ENCODE peak calls at places on chromosomes 1 and 21, in four cellular contexts. N, P, H and B are unnamed samples.

GRCh38 chr1:6183520-6183989 is 3.4 kb upstream of the CHD5 start:
- DNase-seq in N (no peak), P (no peak), H (peak), B (peak)

GRCh38 chr1:194209920-194210319 is 1023.5 kb upstream of the B3GALT2 start:
- DNase-seq in N (no peak), P (no peak), H (no peak), B (no peak)

GRCh38 chr21:30613836-30614235 is at the start of gene KRTAP6-1:
- DNase-seq in N (no peak), P (no peak), H (no peak), B (no peak)

GRCh38 chr1:234841710-234842231 is 231.8 kb upstream of the IRF2BP2 start:
- DNase-seq in N (no peak), P (no peak), H (no peak), B (peak)

GRCh38 chr1:92087542-92087941 is 7.4 kb downstream of the BTBD8 start:
- DNase-seq in N (no peak), P (no peak), H (no peak), B (no peak)

GRCh38 chr1:42145726-42146125 is 7.5 kb upstream of the GUCA2B start:
- DNase-seq in N (peak), P (no peak), H (no peak), B (no peak)

GRCh38 chr1:235583511-235584001 is 66.0 kb downstream of the GNG4 start:
- DNase-seq in N (no peak), P (no peak), H (no peak), B (no peak)

GRCh38 chr1:56586502-56586901 is 7.1 kb upstream of the PLPP3 start:
- DNase-seq in N (no peak), P (no peak), H (no peak), B (no peak)

GRCh38 chr1:99650773-99651437 is 5.0 kb downstream of the PALMD start:
- DNase-seq in N (no peak), P (no peak), H (peak), B (no peak)

GRCh38 chr1:99725996-99726395 is 40.4 kb downstream of the FRRS1 start:
- DNase-seq in N (no peak), P (no peak), H (peak), B (no peak)

GRCh38 chr1:179818743-179819173 is 58.8 kb downstream of the TOR1AIP2 start:
- DNase-seq in N (no peak), P (no peak), H (no peak), B (peak)

GRCh38 chr1:30852026-30852425 is 56.5 kb downstream of the SDC3 start:
- DNase-seq in N (no peak), P (no peak), H (no peak), B (peak)

DNA sequence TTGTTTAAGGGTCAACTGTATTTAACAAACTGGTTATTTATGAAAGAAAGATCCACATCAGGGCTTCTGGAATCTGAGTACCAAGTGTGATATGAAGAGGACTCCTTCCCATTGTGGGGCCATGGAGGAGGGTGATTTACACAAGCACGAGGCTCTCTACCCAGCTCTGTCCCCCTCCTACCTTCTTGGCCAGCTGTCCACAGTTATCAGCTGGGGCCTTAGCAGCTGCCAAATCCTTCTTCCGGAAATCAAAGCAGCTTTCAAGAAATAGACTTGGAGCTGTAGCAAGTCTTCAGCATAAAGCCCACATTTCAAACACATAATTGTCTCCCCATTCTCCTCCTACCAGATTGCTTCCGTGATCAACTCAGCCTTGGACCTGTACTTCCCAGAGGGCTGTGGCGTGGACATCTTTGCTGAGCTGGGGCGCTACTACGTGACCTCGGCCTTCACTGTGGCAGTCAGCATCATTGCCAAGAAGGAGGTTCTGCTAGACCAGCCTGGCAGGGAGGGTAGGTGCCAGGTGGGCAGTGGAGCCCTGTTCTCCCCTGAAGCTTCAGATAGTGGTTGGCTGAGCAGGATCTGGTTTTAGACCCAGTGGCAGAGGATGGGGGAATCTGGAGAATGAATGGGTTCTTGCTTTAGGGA is 15.5 kb downstream of the AZIN2 start:
- DNase-seq in N (no peak), P (no peak), H (no peak), B (peak)
- H2BK15ac ChIP-seq in N (no peak), P (no peak), H (no peak), B (peak)

DNA sequence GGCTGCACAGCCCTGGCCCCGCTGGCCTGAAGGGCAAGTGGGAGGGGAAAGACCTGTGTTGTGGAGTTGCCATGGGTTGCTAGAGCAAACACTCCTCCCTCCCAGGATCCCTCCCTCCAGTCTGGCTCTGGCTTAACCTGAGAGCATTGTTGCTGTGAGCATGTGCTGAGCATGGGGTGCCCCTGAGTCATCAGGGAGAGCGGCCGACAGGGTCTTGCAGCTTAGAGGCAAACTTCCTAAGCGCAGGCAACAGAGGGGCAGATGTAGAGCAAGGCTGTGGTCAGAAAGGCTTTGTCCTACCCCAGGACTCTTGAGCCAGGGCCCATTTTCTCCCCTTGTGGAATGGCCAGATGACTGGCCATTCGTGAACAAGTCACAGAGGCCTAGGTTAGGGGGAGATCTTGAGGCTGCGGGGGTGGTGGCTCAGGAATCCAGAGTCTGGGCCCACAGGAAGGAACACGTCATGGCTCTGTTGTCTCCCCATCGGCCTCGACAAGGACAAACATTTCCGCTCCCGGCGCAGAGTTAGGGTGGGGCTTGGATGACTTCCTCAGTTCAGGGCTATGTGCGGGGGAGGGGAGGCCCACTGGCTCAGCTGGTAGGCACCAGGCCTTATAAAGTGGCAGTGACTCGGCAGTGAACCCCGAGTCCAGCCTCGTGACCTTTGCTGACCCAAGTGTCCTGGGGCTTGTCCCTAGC is 362 bp upstream of the DYNLT4 start:
- DNase-seq in N (no peak), P (peak), H (peak), B (peak)
- H2BK15ac ChIP-seq in N (peak), P (peak), H (no peak), B (peak)

GRCh38 chr1:182410138-182410537 is 9.7 kb upstream of the TEDDM1 start:
- DNase-seq in N (no peak), P (no peak), H (no peak), B (no peak)

GRCh38 chr1:182410620-182411273 is 10.3 kb upstream of the TEDDM1 start:
- DNase-seq in N (no peak), P (no peak), H (no peak), B (no peak)

GRCh38 chr1:182413969-182414368 is 13.5 kb upstream of the TEDDM1 start:
- DNase-seq in N (no peak), P (no peak), H (no peak), B (no peak)

GRCh38 chr1:182415789-182416188 is 15.3 kb upstream of the TEDDM1 start:
- DNase-seq in N (no peak), P (no peak), H (no peak), B (no peak)

DNA sequence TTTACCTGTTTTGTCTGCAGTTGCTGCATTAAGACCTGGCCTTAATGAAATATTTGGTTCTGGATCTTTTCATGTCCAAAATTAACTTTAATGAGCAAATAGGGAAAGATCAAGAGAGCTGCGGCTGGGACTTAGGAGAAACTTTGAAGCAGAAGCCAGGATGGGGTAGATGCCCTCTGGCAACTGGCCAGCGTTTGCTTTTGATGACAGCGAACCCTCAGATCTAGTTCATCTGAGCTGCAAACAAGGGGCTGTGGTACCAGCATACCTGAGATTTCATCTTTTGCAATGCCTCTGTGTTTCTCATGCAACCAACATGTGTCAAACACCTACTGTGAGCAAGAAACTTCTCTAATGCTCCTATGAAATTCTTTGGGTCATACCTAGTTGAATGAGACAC is 13.0 kb upstream of the TEDDM1 start:
- DNase-seq in N (no peak), P (no peak), H (no peak), B (no peak)
- H2BK15ac ChIP-seq in N (no peak), P (no peak), H (no peak), B (no peak)

GRCh38 chr1:221748981-221749380 is 7.1 kb upstream of the DUSP10 start:
- DNase-seq in N (no peak), P (no peak), H (no peak), B (no peak)
- H2BK15ac ChIP-seq in N (no peak), P (no peak), H (no peak), B (peak)

GRCh38 chr1:27645071-27645415 is 10.1 kb upstream of the FGR start:
- DNase-seq in N (no peak), P (no peak), H (no peak), B (no peak)
- H2BK15ac ChIP-seq in N (no peak), P (peak), H (no peak), B (no peak)

DNA sequence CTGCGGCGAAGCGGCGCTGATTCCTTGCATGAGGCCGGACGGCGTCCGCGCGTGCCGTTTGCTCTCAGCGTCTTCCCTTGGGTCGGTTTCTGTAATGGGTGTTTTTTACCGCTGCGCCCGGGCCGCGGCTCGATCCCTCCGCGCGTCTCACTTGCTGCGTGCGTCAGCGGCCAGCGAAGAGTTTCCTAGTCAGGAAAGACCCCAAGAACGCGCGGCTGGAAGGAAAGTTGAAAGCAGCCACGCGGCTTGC is 159.9 kb downstream of the RUNX1 start:
- DNase-seq in N (no peak), P (no peak), H (peak), B (peak)
- H2BK15ac ChIP-seq in N (no peak), P (no peak), H (no peak), B (no peak)

GRCh38 chr1:239947789-239948188 is 143.9 kb upstream of the FMN2 start:
- DNase-seq in N (no peak), P (no peak), H (no peak), B (peak)

GRCh38 chr1:239952348-239953307 is 139.1 kb upstream of the FMN2 start:
- DNase-seq in N (peak), P (no peak), H (peak), B (no peak)

GRCh38 chr1:239955431-239955830 is 136.3 kb upstream of the FMN2 start:
- DNase-seq in N (no peak), P (no peak), H (no peak), B (no peak)

GRCh38 chr1:239954836-239955235 is 136.8 kb upstream of the FMN2 start:
- DNase-seq in N (no peak), P (no peak), H (no peak), B (no peak)

DNA sequence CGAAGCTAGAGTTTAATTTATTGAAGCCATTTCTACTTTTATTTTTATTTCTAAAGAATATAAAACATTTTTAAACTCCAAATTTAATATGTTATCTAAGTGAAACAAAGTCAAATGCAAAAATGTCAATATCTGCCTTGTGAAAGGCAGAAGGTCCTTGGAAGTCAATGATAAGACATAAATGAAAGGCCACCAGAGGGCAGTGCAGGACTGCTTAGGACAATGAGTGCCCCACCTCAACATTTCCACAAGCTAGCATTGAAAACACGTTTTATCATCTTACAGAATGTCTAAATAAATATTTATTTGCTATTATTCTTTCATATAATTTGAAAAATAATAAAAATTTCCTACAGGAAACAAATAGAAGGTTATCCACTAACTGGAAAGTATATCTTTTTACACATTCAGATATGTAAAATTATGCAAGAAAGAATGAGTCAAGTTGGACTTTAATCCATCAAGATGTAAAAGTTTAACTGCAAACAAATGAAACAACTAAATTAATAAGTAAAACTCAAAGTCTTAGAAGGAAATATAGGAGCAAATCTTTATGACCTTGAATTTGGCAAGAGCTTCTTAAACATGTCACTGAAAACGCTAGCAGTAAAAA is 140.1 kb upstream of the FMN2 start:
- DNase-seq in N (peak), P (peak), H (peak), B (peak)
- H2BK15ac ChIP-seq in N (no peak), P (no peak), H (no peak), B (no peak)

GRCh38 chr1:37697090-37697489 is 4.8 kb downstream of the CDCA8 start:
- DNase-seq in N (no peak), P (no peak), H (no peak), B (no peak)

GRCh38 chr1:37691497-37692077 is 729 bp upstream of the CDCA8 start:
- DNase-seq in N (no peak), P (no peak), H (peak), B (peak)

GRCh38 chr1:37692834-37693175 is 489 bp downstream of the CDCA8 start:
- DNase-seq in N (no peak), P (no peak), H (no peak), B (no peak)

GRCh38 chr1:37697737-37698136 is 5.4 kb downstream of the CDCA8 start:
- DNase-seq in N (no peak), P (no peak), H (no peak), B (no peak)

DNA sequence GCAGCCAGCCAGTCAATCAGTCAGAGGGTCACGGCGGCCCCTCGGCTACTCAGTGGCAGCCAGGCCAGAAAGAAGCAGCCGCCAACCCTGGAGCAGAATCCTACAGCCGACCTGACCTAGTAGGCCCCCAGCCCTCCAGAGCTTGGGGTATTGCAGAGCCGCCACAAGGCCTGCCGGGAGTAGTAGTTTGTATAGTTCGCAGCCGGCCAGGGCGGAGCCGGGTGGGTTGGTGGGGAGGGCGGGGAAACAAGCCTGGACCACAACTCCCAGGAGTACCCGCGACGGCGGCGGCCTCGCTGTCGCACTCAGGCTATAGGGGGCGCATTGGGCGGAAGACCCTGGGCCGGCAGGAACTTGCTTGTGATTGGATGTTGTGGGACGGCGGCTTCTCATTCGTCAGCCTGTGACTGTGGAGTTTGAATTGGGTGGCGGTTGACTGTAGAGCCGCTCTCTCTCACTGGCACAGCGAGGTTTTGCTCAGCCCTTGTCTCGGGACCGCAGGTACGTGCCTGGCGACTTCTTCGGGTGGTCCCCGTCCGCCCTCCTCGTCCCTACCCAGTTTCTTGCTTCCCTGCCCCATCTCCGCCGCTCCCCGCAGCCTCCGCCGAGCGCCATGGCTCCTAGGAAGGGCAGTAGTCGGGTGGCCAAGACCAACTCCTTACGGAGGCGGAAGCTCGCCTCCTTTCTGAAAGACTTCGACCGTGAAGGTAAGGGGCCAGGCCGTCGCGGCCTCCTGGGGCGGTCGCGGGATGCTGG is at the start of gene CDCA8:
- DNase-seq in N (peak), P (peak), H (peak), B (peak)
- H2BK15ac ChIP-seq in N (peak), P (peak), H (no peak), B (no peak)

GRCh38 chr1:26035203-26035958 is 10.5 kb downstream of the SLC30A2 start:
- DNase-seq in N (peak), P (peak), H (peak), B (peak)
- H2BK15ac ChIP-seq in N (no peak), P (peak), H (no peak), B (no peak)

DNA sequence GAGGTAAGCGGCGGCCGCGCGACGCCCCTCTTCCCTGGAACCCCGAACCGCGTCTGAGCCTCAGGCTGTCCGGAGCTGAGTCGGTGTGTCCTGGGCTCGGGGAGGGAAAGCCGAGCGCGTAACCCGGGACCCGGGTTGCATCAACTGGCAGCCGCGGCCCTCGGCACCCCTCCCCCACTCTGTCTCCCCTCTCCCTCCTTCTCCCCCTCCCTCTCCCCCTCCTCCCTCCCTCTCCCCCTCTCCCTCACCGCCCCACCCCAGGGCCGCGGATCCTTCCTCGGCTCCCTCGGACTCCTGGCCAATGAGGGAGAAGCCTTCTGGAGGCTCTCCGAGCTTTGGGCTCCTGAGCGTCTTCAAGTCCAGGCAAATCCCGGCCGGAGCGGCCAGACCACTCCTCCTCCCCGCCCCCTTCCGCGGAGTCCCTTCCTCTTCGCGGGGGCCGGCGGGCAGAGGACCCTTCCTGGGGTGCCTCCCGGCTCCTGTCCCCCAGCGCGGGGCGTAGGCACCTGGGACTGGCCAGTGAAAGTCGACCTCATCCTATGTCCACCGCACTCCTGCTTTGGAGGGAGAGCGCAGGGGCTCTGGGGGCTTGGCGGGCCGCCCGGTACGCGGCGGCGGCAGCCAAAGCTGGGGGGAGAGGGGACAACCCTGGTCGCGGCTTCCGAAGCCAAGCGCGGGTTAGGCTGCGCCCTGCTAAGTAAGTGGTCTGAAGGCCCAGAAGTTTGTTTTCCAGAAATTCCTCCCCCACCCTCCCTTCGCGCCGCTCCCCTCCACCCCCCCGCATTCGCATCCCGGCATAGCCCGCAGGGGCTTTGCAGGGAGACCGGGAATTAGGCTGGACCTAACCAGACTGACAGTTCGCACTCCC is 851 bp downstream of the SESN2 start:
- DNase-seq in N (peak), P (peak), H (peak), B (peak)
- H2BK15ac ChIP-seq in N (no peak), P (peak), H (no peak), B (no peak)